ENCODE peak calls at places on chromosomes 12 and 14, in six cellular contexts. G is CD4-positive, CD25-positive, alpha-beta regulatory T cell; Q is psoas muscle; O is HAP-1; Z is transverse colon; E is stomach. M is an unnamed sample.

GRCh38 chr12:68364893-68365725 is 32.9 kb upstream of the MDM1 start:
- DNase-seq in G (peak; percentile 82), Q (peak; percentile 94), O (peak; percentile 25), Z (peak; percentile 92), E (peak; percentile 89), M (peak; percentile 95)

GRCh38 chr14:75315143-75315542 is 36.5 kb downstream of the FOS start:
- DNase-seq in G (no peak), Q (no peak), O (no peak), Z (peak; percentile 43), E (peak; percentile 54), M (peak; percentile 28)

GRCh38 chr12:54535474-54535873 is 13.9 kb upstream of the PDE1B start:
- DNase-seq in G (no peak), Q (no peak), O (no peak), Z (no peak), E (no peak), M (no peak)

GRCh38 chr12:19886805-19887105 is 447.5 kb downstream of the AEBP2 start:
- DNase-seq in G (no peak), Q (no peak), O (no peak), Z (no peak), E (no peak), M (no peak)

GRCh38 chr12:56518570-56518969 is 3.0 kb upstream of the RBMS2 start:
- DNase-seq in G (no peak), Q (no peak), O (no peak), Z (no peak), E (no peak), M (no peak)

GRCh38 chr14:54223978-54224377 is 172.8 kb upstream of the CDKN3 start:
- DNase-seq in G (no peak), Q (no peak), O (no peak), Z (no peak), E (no peak), M (no peak)

GRCh38 chr14:59460378-59460777 is 4.8 kb downstream of the GPR135 start:
- DNase-seq in G (no peak), Q (no peak), O (no peak), Z (no peak), E (no peak), M (no peak)

GRCh38 chr12:100675432-100675831 is 101.9 kb downstream of the GAS2L3 start:
- DNase-seq in G (no peak), Q (no peak), O (no peak), Z (peak; percentile 14), E (no peak), M (peak; percentile 43)

GRCh38 chr14:49946320-49947141 is 53.6 kb downstream of the ARF6 start:
- DNase-seq in G (no peak), Q (no peak), O (peak; percentile 34), Z (peak; percentile 49), E (peak; percentile 34), M (peak; percentile 35)

GRCh38 chr12:105485321-105485910 is 154.9 kb downstream of the C12orf75 start:
- DNase-seq in G (no peak), Q (peak; percentile 76), O (no peak), Z (no peak), E (no peak), M (no peak)

GRCh38 chr14:90758959-90759358 is 57.3 kb downstream of the TTC7B start:
- DNase-seq in G (no peak), Q (peak; percentile 79), O (no peak), Z (peak; percentile 42), E (peak; percentile 38), M (no peak)

GRCh38 chr14:38291681-38292459 is 36.0 kb upstream of the CLEC14A start:
- DNase-seq in G (no peak), Q (no peak), O (no peak), Z (no peak), E (no peak), M (no peak)

GRCh38 chr12:48782457-48783395 is 6.2 kb downstream of the ADCY6 start:
- DNase-seq in G (no peak), Q (peak; percentile 45), O (no peak), Z (no peak), E (no peak), M (no peak)

GRCh38 chr14:24310666-24311604 is at the start of gene LTB4R:
- DNase-seq in G (peak; percentile 77), Q (peak; percentile 89), O (no peak), Z (peak; percentile 79), E (peak; percentile 86), M (no peak)

GRCh38 chr12:77841467-77842054 is 10.9 kb downstream of the NAV3 start:
- DNase-seq in G (no peak), Q (no peak), O (no peak), Z (no peak), E (peak; percentile 26), M (peak; percentile 5)

GRCh38 chr12:24034160-24034559 is 84.7 kb upstream of the SOX5 start:
- DNase-seq in G (no peak), Q (no peak), O (peak; percentile 60), Z (no peak), E (no peak), M (no peak)

GRCh38 chr14:88352299-88353097 is 29.4 kb upstream of the KCNK10 start:
- DNase-seq in G (no peak), Q (no peak), O (no peak), Z (no peak), E (no peak), M (no peak)

GRCh38 chr12:40946612-40947194 is 241.4 kb upstream of the PDZRN4 start:
- DNase-seq in G (peak; percentile 2), Q (no peak), O (peak; percentile 34), Z (no peak), E (no peak), M (no peak)

GRCh38 chr12:10088955-10089354 is 9.8 kb downstream of the CLEC1A start:
- DNase-seq in G (no peak), Q (no peak), O (no peak), Z (no peak), E (no peak), M (no peak)

GRCh38 chr12:92581579-92581978 is 121.2 kb upstream of the PLEKHG7 start:
- DNase-seq in G (no peak), Q (no peak), O (no peak), Z (no peak), E (no peak), M (no peak)

GRCh38 chr12:32302218-32302826 is 97.0 kb upstream of the FGD4 start:
- DNase-seq in G (peak; percentile 11), Q (no peak), O (no peak), Z (peak; percentile 17), E (no peak), M (no peak)

GRCh38 chr12:121175383-121176119 is 34.4 kb upstream of the P2RX4 start:
- DNase-seq in G (no peak), Q (no peak), O (no peak), Z (no peak), E (no peak), M (no peak)

GRCh38 chr14:95349241-95349640 is 29.5 kb upstream of the CLMN start:
- DNase-seq in G (no peak), Q (no peak), O (no peak), Z (no peak), E (no peak), M (no peak)

GRCh38 chr12:123457980-123458779 is at the start of gene SNRNP35:
- DNase-seq in G (peak; percentile 90), Q (peak; percentile 90), O (peak; percentile 89), Z (peak; percentile 85), E (peak; percentile 74), M (peak; percentile 82)

DNA sequence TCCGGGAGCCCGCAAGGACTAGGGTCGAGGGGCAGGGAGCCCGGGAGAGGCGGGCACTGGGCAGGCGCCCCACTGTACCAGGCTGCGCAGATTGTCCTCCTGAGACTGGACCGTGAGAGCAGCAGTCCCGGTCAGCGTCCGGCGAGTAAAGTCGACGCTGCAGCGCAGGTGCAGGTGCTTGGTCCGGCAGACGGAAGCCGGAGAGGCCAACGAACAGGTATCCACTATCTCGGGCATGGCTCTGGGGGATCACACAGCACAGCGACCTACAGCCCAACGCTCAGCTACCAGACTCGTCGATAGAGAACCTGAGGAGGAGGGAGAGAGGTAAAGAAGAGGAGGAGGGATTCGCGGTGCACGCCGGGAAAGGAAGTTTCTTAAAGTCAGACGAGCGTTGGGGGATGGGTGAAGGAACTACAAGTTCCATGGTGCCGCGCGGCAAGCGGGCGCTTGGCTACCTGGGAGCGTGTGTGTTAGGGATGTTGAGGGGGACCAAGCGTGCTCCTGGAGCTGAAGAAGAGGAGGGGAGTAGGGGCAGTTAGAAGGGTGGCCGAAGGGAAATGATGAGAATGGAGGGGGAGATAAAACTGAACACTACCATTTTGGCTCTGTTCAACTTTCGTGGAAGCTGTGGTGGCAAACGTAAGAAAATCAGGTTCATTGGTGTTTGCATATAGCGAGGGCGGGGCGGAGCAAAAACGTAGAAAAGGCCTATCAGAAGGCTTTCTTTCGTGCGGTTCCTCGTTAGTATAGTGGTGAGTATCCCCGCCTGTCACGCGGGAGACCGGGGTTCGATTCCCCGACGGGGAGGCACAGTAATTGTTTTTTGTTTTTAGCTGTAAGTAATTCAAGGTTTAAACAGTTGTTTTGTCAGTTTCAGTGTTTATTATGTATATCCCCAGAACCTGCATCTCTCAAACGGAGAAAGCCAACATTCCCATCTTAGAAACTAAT is at the start of gene LTA4H:
- DNase-seq in G (peak; percentile 98), Q (peak; percentile 97), O (peak; percentile 99), Z (peak; percentile 98), E (peak; percentile 98), M (peak; percentile 93)
- H3K4me3 ChIP-seq in G (peak within 1 kb of the TSS; percentile 99), Q (peak within 1 kb of the TSS; percentile 87), O (peak within 1 kb of the TSS; percentile 62), Z (peak within 1 kb of the TSS; percentile 75), E (peak within 1 kb of the TSS; percentile 84), M (peak within 1 kb of the TSS; percentile 89)

GRCh38 chr12:109738209-109738608 is 24.6 kb downstream of the FAM222A start:
- DNase-seq in G (no peak), Q (peak; percentile 2), O (no peak), Z (no peak), E (peak; percentile 25), M (no peak)
- H3K27me3 ChIP-seq in G (no peaks in the 10 kb centered on the region), Q (no peaks in the 10 kb centered on the region), O (no peaks in the 10 kb centered on the region), Z (no peaks in the 10 kb centered on the region), E (no peaks in the 10 kb centered on the region), M (no peaks in the 10 kb centered on the region)

GRCh38 chr12:6562881-6563280 is 5.2 kb downstream of the NOP2 start:
- DNase-seq in G (no peak), Q (no peak), O (no peak), Z (no peak), E (no peak), M (no peak)

GRCh38 chr12:6563448-6564050 is 4.5 kb downstream of the NOP2 start:
- DNase-seq in G (peak; percentile 58), Q (peak; percentile 74), O (peak; percentile 9), Z (peak; percentile 72), E (peak; percentile 65), M (peak; percentile 15)

GRCh38 chr12:6556857-6557256 is 1.0 kb upstream of the IFFO1 start:
- DNase-seq in G (no peak), Q (no peak), O (no peak), Z (no peak), E (no peak), M (no peak)

GRCh38 chr12:6560501-6561205 is 4.8 kb upstream of the IFFO1 start:
- DNase-seq in G (no peak), Q (no peak), O (no peak), Z (no peak), E (no peak), M (no peak)

DNA sequence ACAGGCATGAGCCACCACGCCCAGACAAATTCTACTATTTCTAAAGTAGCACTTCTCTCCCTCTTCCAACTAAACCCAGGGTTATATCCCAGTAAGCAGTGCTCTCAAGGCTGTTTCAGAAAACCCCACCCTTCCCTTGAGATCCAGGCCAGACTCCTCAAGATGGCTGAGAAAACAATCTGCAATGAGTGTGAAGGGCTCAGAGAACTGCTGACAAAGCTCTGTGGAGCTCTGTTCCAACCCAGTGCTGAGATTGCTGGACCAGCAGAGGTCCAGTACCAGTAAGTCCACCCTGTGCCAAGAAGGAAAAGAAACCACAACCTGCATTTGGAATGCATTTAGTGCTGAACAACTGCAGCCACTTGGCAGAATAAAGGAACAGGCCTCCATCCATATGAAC is 3.7 kb upstream of the IFFO1 start:
- DNase-seq in G (no peak), Q (no peak), O (no peak), Z (no peak), E (no peak), M (no peak)
- H3K36me3 ChIP-seq in G (peaks cover 48% of the 10 kb centered on the region), Q (peaks cover 19% of the 10 kb centered on the region), O (peaks cover 69% of the 10 kb centered on the region), Z (peaks cover 30% of the 10 kb centered on the region), E (peaks cover 74% of the 10 kb centered on the region), M (peaks cover 83% of the 10 kb centered on the region)

GRCh38 chr14:97459180-97459579 is 662.0 kb downstream of the VRK1 start:
- DNase-seq in G (no peak), Q (no peak), O (no peak), Z (no peak), E (no peak), M (no peak)
- H3K4me3 ChIP-seq in G (peak overlapping the region; percentile 89), Q (peak overlapping the region; percentile 42), O (no peak overlapping the region), Z (no peak overlapping the region), E (peak overlapping the region; percentile 32), M (no peak overlapping the region)

M was measured in MG63.